ENCODE peak calls at places on chromosomes 11 and 22, in seven cellular contexts. Q, L, X, J, Y, V and G are unnamed samples.

GRCh38 chr11:132205006-132205405 is 834.6 kb downstream of the NTM start:
- DNase-seq in J (no peak), X (no peak), Y (no peak), L (no peak), V (no peak), Q (no peak), G (no peak)

GRCh38 chr11:85947431-85948272 is 92.5 kb downstream of the CCDC83 start:
- DNase-seq in J (no peak), Q (peak; percentile 14), L (peak; percentile 69), V (peak; percentile 83), X (peak; percentile 74), Y (peak; percentile 93), G (peak; percentile 73)

GRCh38 chr11:134524876-134525845 is 113.1 kb upstream of the B3GAT1 start:
- DNase-seq in Y (no peak), J (no peak), V (no peak), L (no peak), Q (no peak), X (no peak), G (no peak)

GRCh38 chr11:85867751-85868150 is 12.6 kb downstream of the CCDC83 start:
- DNase-seq in Q (no peak), L (no peak), J (no peak), Y (no peak), V (no peak), X (peak; percentile 43), G (no peak)

GRCh38 chr11:44779736-44780520 is 53.2 kb downstream of the TSPAN18 start:
- DNase-seq in X (no peak), L (no peak), Q (no peak), J (no peak), V (no peak), Y (no peak), G (no peak)

GRCh38 chr22:46125816-46126770 is 24.2 kb upstream of the PPARA start:
- DNase-seq in J (no peak), X (no peak), Y (no peak), V (no peak), L (no peak), Q (no peak), G (no peak)

GRCh38 chr11:65553301-65554001 is 4.7 kb downstream of the LTBP3 start:
- DNase-seq in V (no peak), X (no peak), Y (no peak), J (peak; percentile 44), Q (no peak), L (no peak), G (no peak)

GRCh38 chr11:10693509-10694071 is at the start of gene IRAG1:
- DNase-seq in X (peak; percentile 52), Y (peak; percentile 34), L (peak; percentile 26), V (peak; percentile 70), Q (no peak), J (peak; percentile 46), G (no peak)

GRCh38 chr11:62129610-62130497 is 6.0 kb downstream of the INCENP start:
- DNase-seq in Y (no peak), X (no peak), V (no peak), L (no peak), Q (no peak), J (no peak), G (no peak)

GRCh38 chr11:122697636-122698167 is 42.2 kb downstream of the UBASH3B start:
- DNase-seq in Y (peak; percentile 55), X (no peak), J (no peak), V (peak; percentile 67), L (no peak), Q (peak; percentile 28), G (no peak)

GRCh38 chr22:44805663-44806062 is 53.3 kb downstream of the ARHGAP8 start:
- DNase-seq in J (no peak), V (no peak), X (no peak), Y (no peak), Q (no peak), L (no peak), G (no peak)

GRCh38 chr11:12017243-12017678 is 8.8 kb upstream of the DKK3 start:
- DNase-seq in X (peak; percentile 46), Y (peak; percentile 89), V (peak; percentile 92), Q (no peak), L (peak; percentile 95), J (no peak), G (no peak)

GRCh38 chr11:13880719-13881118 is 81.8 kb upstream of the SPON1 start:
- DNase-seq in X (no peak), V (no peak), L (no peak), Q (no peak), Y (no peak), J (no peak), G (no peak)

GRCh38 chr22:29914165-29914564 is 31.2 kb downstream of the MTMR3 start:
- DNase-seq in J (no peak), Q (no peak), Y (peak; percentile 85), X (peak; percentile 49), L (peak; percentile 39), V (peak; percentile 56), G (peak; percentile 59)

GRCh38 chr11:118230088-118230487 is 5.3 kb upstream of the JAML start:
- DNase-seq in J (no peak), Q (no peak), L (no peak), V (no peak), X (no peak), Y (no peak), G (no peak)

GRCh38 chr11:120571476-120571875 is 59.9 kb downstream of the GRIK4 start:
- DNase-seq in L (no peak), V (no peak), Q (no peak), Y (no peak), J (no peak), X (no peak), G (no peak)

GRCh38 chr11:66081505-66081904 is 11.4 kb downstream of the PACS1 start:
- DNase-seq in Y (no peak), L (no peak), J (no peak), V (no peak), Q (no peak), X (no peak), G (no peak)

GRCh38 chr22:35330258-35330861 is 30.7 kb downstream of the TOM1 start:
- DNase-seq in X (peak; percentile 65), Q (no peak), J (peak; percentile 46), L (peak; percentile 20), V (peak; percentile 62), Y (peak; percentile 92), G (no peak)

GRCh38 chr11:73295259-73295995 is 12.6 kb upstream of the ARHGEF17 start:
- DNase-seq in Y (peak; percentile 89), X (peak; percentile 85), Q (peak; percentile 70), J (peak; percentile 76), L (peak; percentile 47), V (peak; percentile 78), G (no peak)

GRCh38 chr11:45580399-45580798 is 85.0 kb downstream of the CHST1 start:
- DNase-seq in Q (peak; percentile 11), L (peak; percentile 20), J (no peak), Y (peak; percentile 43), V (peak; percentile 29), X (peak; percentile 45), G (peak; percentile 8)

GRCh38 chr22:21690401-21690801 is 24.6 kb downstream of the PPIL2 start:
- DNase-seq in Y (no peak), L (no peak), J (no peak), V (no peak), X (no peak), Q (no peak), G (no peak)

GRCh38 chr22:40499187-40499753 is 128.9 kb downstream of the SGSM3 start:
- DNase-seq in Y (peak; percentile 99), L (peak; percentile 95), Q (peak; percentile 60), V (peak; percentile 98), J (peak; percentile 33), X (peak; percentile 97), G (no peak)

GRCh38 chr22:46895753-46896152 is 133.3 kb downstream of the TBC1D22A start:
- DNase-seq in L (no peak), Y (no peak), V (peak; percentile 17), X (no peak), Q (no peak), J (no peak), G (no peak)

GRCh38 chr22:37520754-37521153 is 1.5 kb upstream of the CARD10 start:
- DNase-seq in X (no peak), Y (no peak), L (no peak), Q (no peak), V (no peak), J (no peak), G (no peak)

GRCh38 chr22:29202231-29203192 is 3.2 kb upstream of the EMID1 start:
- DNase-seq in L (peak; percentile 88), X (peak; percentile 45), J (peak; percentile 38), Y (peak; percentile 5), V (peak; percentile 91), Q (peak; percentile 18), G (no peak)

GRCh38 chr11:19604679-19605375 is 107.8 kb upstream of the NAV2 start:
- DNase-seq in V (no peak), J (no peak), L (no peak), Q (no peak), Y (no peak), X (no peak), G (no peak)

GRCh38 chr11:72789493-72790131 is 4.2 kb downstream of the STARD10 start:
- DNase-seq in Q (no peak), Y (peak; percentile 73), X (peak; percentile 38), L (no peak), J (no peak), V (no peak), G (no peak)

GRCh38 chr11:3010521-3011275 is 18.6 kb upstream of the NAP1L4 start:
- DNase-seq in Q (no peak), V (peak; percentile 51), J (no peak), Y (peak; percentile 27), X (no peak), L (no peak), G (no peak)

GRCh38 chr11:121194731-121195596 is 93.9 kb downstream of the TECTA start:
- DNase-seq in L (peak; percentile 49), Q (peak; percentile 15), X (peak; percentile 63), Y (peak; percentile 65), J (peak; percentile 66), V (peak; percentile 65), G (no peak)

GRCh38 chr22:16959345-16959930 is 48.6 kb downstream of the GAB4 start:
- DNase-seq in X (no peak), Q (no peak), V (no peak), L (no peak), Y (no peak), J (no peak), G (no peak)

GRCh38 chr22:24183321-24184031 is 2.2 kb downstream of the SUSD2 start:
- DNase-seq in J (peak; percentile 50), L (no peak), V (no peak), X (no peak), Q (no peak), Y (no peak), G (no peak)
- H3K4me3 ChIP-seq in J (no peak overlapping the region), L (no peak overlapping the region), V (no peak overlapping the region), X (no peak overlapping the region), Q (no peak overlapping the region), Y (no peak overlapping the region), G (no peak overlapping the region)

GRCh38 chr11:128776434-128777284 is 82.8 kb downstream of the FLI1 start:
- DNase-seq in Y (peak; percentile 34), X (peak; percentile 59), Q (peak; percentile 41), L (no peak), J (peak; percentile 78), V (peak; percentile 45), G (no peak)
- TF ChIP-seq CTCF in Y (peak; percentile 50), X (peak; percentile 86), Q (peak; percentile 6), L (peak; percentile 81), J (peak; percentile 74), V (peak; percentile 74), G (peak; percentile 75)

GRCh38 chr11:5597953-5598352 is 1.5 kb downstream of the TRIM6 start:
- DNase-seq in Y (no peak), X (no peak), V (no peak), Q (no peak), J (no peak), L (no peak), G (no peak)
- H3K4me3 ChIP-seq in Y (no peak overlapping the region), X (no peak overlapping the region), V (peak overlapping the region; percentile 54), Q (peak overlapping the region; percentile 72), J (no peak overlapping the region), L (peak overlapping the region; percentile 48), G (no peak overlapping the region)

GRCh38 chr22:49515486-49515885 is 312.2 kb downstream of the BRD1 start:
- DNase-seq in X (no peak), J (no peak), Q (peak; percentile 18), V (no peak), Y (no peak), L (no peak), G (no peak)
- TF ChIP-seq CTCF in X (no peak), J (no peak), Q (no peak), V (no peak), Y (no peak), L (no peak), G (no peak)